ENCODE peak calls at places on chromosomes 6 and 20, in six cellular contexts. C is IMR-90, F is H1, N is neuronal stem cell, G is H9, Y is mesenchymal stem cell. S is an unnamed sample.

GRCh38 chr20:44204156-44204831 is 6.3 kb downstream of the OSER1 start:
- DNase-seq in C (peak), G (no peak), F (no peak), Y (peak), N (no peak), S (peak)

GRCh38 chr6:22804620-22805271 is 235.4 kb downstream of the HDGFL1 start:
- DNase-seq in Y (peak), N (no peak), G (no peak), C (no peak), F (no peak), S (no peak)

GRCh38 chr20:53829706-53830521 is 236.3 kb upstream of the ZNF217 start:
- DNase-seq in F (no peak), Y (peak), G (no peak), C (peak), N (no peak), S (no peak)

GRCh38 chr6:5996701-5997419 is 9.9 kb downstream of the NRN1 start:
- DNase-seq in G (peak), Y (no peak), N (no peak), F (no peak), C (peak), S (peak)

GRCh38 chr6:35302604-35303218 is 5.1 kb downstream of the DEF6 start:
- DNase-seq in F (no peak), N (no peak), Y (peak), G (peak), C (peak), S (no peak)

GRCh38 chr6:5053038-5053437 is 32.1 kb upstream of the PPP1R3G start:
- DNase-seq in N (no peak), C (peak), F (no peak), G (no peak), Y (peak), S (no peak)

GRCh38 chr20:47304287-47304686 is 52.2 kb downstream of the ZMYND8 start:
- DNase-seq in C (peak), N (no peak), Y (peak), F (no peak), G (no peak), S (no peak)

GRCh38 chr20:19757487-19757972 is 528 bp upstream of the RIN2 start:
- DNase-seq in G (peak), C (peak), Y (peak), F (no peak), N (peak), S (peak)

GRCh38 chr20:54346269-54346668 is 129.1 kb upstream of the DOK5 start:
- DNase-seq in Y (no peak), N (no peak), C (no peak), G (no peak), F (no peak), S (no peak)

GRCh38 chr20:19121463-19121862 is 91.0 kb upstream of the SLC24A3 start:
- DNase-seq in Y (no peak), N (no peak), F (no peak), C (no peak), G (no peak), S (peak)

GRCh38 chr20:60062431-60063336 is 104.5 kb downstream of the CDH26 start:
- DNase-seq in Y (peak), N (no peak), F (no peak), C (peak), G (peak), S (no peak)

GRCh38 chr6:154974485-154975149 is 20.5 kb upstream of the TIAM2 start:
- DNase-seq in C (no peak), N (no peak), F (no peak), G (peak), Y (no peak), S (no peak)

GRCh38 chr20:50517817-50518154 is 7.6 kb downstream of the PTPN1 start:
- DNase-seq in G (no peak), N (no peak), F (no peak), C (no peak), Y (no peak), S (no peak)

GRCh38 chr20:14127831-14128230 is 132.5 kb downstream of the MACROD2 start:
- DNase-seq in F (no peak), N (no peak), Y (no peak), G (no peak), C (no peak), S (no peak)

GRCh38 chr6:37221585-37222124 is 35.9 kb upstream of the TBC1D22B start:
- DNase-seq in C (no peak), F (no peak), Y (no peak), N (no peak), G (no peak), S (no peak)

GRCh38 chr20:7817286-7817685 is 123.0 kb downstream of the HAO1 start:
- DNase-seq in Y (no peak), F (no peak), N (no peak), C (no peak), G (no peak), S (no peak)

GRCh38 chr6:120826253-120826652 is 508.0 kb downstream of the TBC1D32 start:
- DNase-seq in G (peak), Y (peak), N (peak), F (no peak), C (no peak), S (peak)

GRCh38 chr6:134477991-134478635 is 160.2 kb upstream of the SGK1 start:
- DNase-seq in C (peak), G (no peak), N (no peak), F (no peak), Y (no peak), S (no peak)

GRCh38 chr6:21501815-21502214 is 91.7 kb upstream of the SOX4 start:
- DNase-seq in N (no peak), G (no peak), Y (no peak), F (no peak), C (no peak), S (no peak)

GRCh38 chr6:106084106-106084963 is 1.8 kb upstream of the PRDM1 start:
- DNase-seq in Y (peak), C (peak), G (peak), F (peak), N (no peak), S (peak)

GRCh38 chr6:159117031-159117430 is 52.2 kb upstream of the FNDC1 start:
- DNase-seq in C (peak), G (no peak), Y (no peak), F (no peak), N (no peak), S (peak)

GRCh38 chr6:12962995-12963394 is 246.4 kb downstream of the PHACTR1 start:
- DNase-seq in N (no peak), F (no peak), Y (no peak), C (no peak), G (no peak), S (no peak)

GRCh38 chr6:105810105-105810921 is 275.8 kb upstream of the PRDM1 start:
- DNase-seq in C (peak), F (no peak), Y (peak), G (no peak), N (no peak), S (no peak)

GRCh38 chr6:168035098-168035660 is 37.7 kb downstream of the KIF25 start:
- DNase-seq in F (peak), C (peak), G (peak), N (no peak), Y (peak), S (peak)

GRCh38 chr20:41862023-41862422 is 243.8 kb upstream of the CHD6 start:
- DNase-seq in G (peak), N (peak), C (no peak), Y (no peak), F (no peak), S (no peak)

GRCh38 chr20:35690265-35690664 is 8.9 kb downstream of the NFS1 start:
- DNase-seq in F (no peak), N (no peak), Y (no peak), C (no peak), G (no peak), S (no peak)

GRCh38 chr20:39248851-39249485 is 286.8 kb downstream of the DHX35 start:
- DNase-seq in G (no peak), C (no peak), Y (no peak), N (no peak), F (no peak), S (no peak)

GRCh38 chr6:41209547-41209951 is 8.6 kb upstream of the TREML2 start:
- DNase-seq in G (no peak), F (no peak), Y (no peak), C (no peak), N (no peak), S (no peak)

GRCh38 chr6:158684311-158684710 is 34.5 kb downstream of the SYTL3 start:
- DNase-seq in G (no peak), Y (no peak), F (no peak), C (no peak), N (no peak), S (no peak)

GRCh38 chr6:97774973-97775372 is 492.0 kb upstream of the MMS22L start:
- DNase-seq in Y (no peak), C (no peak), F (no peak), N (no peak), G (no peak), S (no peak)

GRCh38 chr20:32189691-32190607 is 17.6 kb downstream of the PLAGL2 start:
- DNase-seq in Y (peak), G (peak), F (no peak), N (peak), C (peak), S (no peak)

GRCh38 chr6:94680672-94681212 is 896.6 kb upstream of the MANEA start:
- DNase-seq in F (no peak), Y (no peak), G (no peak), C (no peak), N (no peak), S (no peak)

GRCh38 chr20:17394411-17394810 is 136.8 kb downstream of the BFSP1 start:
- DNase-seq in N (no peak), G (no peak), F (no peak), Y (no peak), C (no peak), S (no peak)

GRCh38 chr6:298233-299049 is 6.2 kb downstream of the DUSP22 start:
- DNase-seq in F (no peak), Y (peak), G (no peak), N (no peak), C (no peak), S (no peak)

GRCh38 chr6:81561071-81561564 is 191.4 kb downstream of the TENT5A start:
- DNase-seq in C (peak), F (no peak), Y (no peak), N (peak), G (no peak), S (no peak)

GRCh38 chr20:19074828-19075516 is 137.5 kb upstream of the SLC24A3 start:
- DNase-seq in Y (no peak), C (no peak), F (no peak), N (no peak), G (no peak), S (peak)

GRCh38 chr6:36596359-36596758 is 2.2 kb downstream of the SRSF3 start:
- DNase-seq in Y (no peak), C (no peak), G (no peak), N (no peak), F (no peak), S (no peak)

GRCh38 chr6:116931456-116931855 is 54.4 kb downstream of the RFX6 start:
- DNase-seq in N (no peak), Y (no peak), G (no peak), C (no peak), F (no peak), S (no peak)

GRCh38 chr6:116932496-116932895 is 55.5 kb downstream of the RFX6 start:
- DNase-seq in C (no peak), Y (no peak), F (no peak), G (no peak), N (no peak), S (no peak)

GRCh38 chr6:116925088-116925794 is 48.2 kb downstream of the RFX6 start:
- DNase-seq in Y (no peak), N (no peak), C (no peak), F (no peak), G (no peak), S (no peak)

GRCh38 chr6:116929825-116930224 is 52.8 kb downstream of the RFX6 start:
- DNase-seq in C (no peak), G (no peak), Y (no peak), N (no peak), F (no peak), S (no peak)

GRCh38 chr6:116928667-116929066 is 51.6 kb downstream of the RFX6 start:
- DNase-seq in G (no peak), N (no peak), Y (no peak), F (no peak), C (no peak), S (no peak)
- H2AFZ ChIP-seq in G (no peak), N (no peak), Y (no peak), F (peak), C (no peak), S (no peak)

GRCh38 chr6:125363360-125364121 is 61.8 kb upstream of the HDDC2 start:
- DNase-seq in C (peak), N (peak), F (peak), Y (peak), G (peak), S (peak)
- H3K4ac ChIP-seq in C (no peak), N (no peak), F (no peak), Y (peak), G (no peak), S (peak)

GRCh38 chr6:110357298-110357695 is 852 bp downstream of the METTL24 start:
- DNase-seq in N (no peak), G (no peak), C (no peak), Y (no peak), F (no peak), S (no peak)
- H3K27ac ChIP-seq in N (no peak), G (no peak), C (no peak), Y (no peak), F (no peak), S (peak)

GRCh38 chr6:108403260-108403659 is 108.4 kb downstream of the AFG1L start:
- DNase-seq in G (no peak), N (no peak), F (no peak), Y (no peak), C (no peak), S (no peak)

GRCh38 chr6:108408861-108409260 is 114.0 kb downstream of the AFG1L start:
- DNase-seq in N (no peak), Y (no peak), G (no peak), C (no peak), F (no peak), S (no peak)

GRCh38 chr6:108406943-108407342 is 112.1 kb downstream of the AFG1L start:
- DNase-seq in Y (no peak), G (no peak), N (no peak), F (no peak), C (no peak), S (peak)

GRCh38 chr6:108407952-108408351 is 113.1 kb downstream of the AFG1L start:
- DNase-seq in F (no peak), Y (no peak), G (no peak), C (no peak), N (no peak), S (no peak)

GRCh38 chr6:108408453-108408852 is 113.6 kb downstream of the AFG1L start:
- DNase-seq in C (peak), F (no peak), G (no peak), Y (peak), N (no peak), S (peak)
- H2AFZ ChIP-seq in C (no peak), F (no peak), G (no peak), Y (no peak), N (no peak), S (no peak)

GRCh38 chr6:3229566-3230274 is 2.3 kb upstream of the TUBB2B start:
- DNase-seq in Y (no peak), G (peak), C (no peak), F (no peak), N (peak), S (no peak)

GRCh38 chr6:3227363-3228045 is at the start of gene TUBB2B:
- DNase-seq in F (no peak), G (peak), N (peak), C (peak), Y (peak), S (peak)

GRCh38 chr6:3230275-3231212 is 3.1 kb upstream of the TUBB2B start:
- DNase-seq in N (peak), Y (peak), F (no peak), C (peak), G (peak), S (no peak)

GRCh38 chr6:3228046-3228671 is 706 bp upstream of the TUBB2B start:
- DNase-seq in N (peak), C (no peak), F (no peak), Y (no peak), G (peak), S (no peak)

DNA sequence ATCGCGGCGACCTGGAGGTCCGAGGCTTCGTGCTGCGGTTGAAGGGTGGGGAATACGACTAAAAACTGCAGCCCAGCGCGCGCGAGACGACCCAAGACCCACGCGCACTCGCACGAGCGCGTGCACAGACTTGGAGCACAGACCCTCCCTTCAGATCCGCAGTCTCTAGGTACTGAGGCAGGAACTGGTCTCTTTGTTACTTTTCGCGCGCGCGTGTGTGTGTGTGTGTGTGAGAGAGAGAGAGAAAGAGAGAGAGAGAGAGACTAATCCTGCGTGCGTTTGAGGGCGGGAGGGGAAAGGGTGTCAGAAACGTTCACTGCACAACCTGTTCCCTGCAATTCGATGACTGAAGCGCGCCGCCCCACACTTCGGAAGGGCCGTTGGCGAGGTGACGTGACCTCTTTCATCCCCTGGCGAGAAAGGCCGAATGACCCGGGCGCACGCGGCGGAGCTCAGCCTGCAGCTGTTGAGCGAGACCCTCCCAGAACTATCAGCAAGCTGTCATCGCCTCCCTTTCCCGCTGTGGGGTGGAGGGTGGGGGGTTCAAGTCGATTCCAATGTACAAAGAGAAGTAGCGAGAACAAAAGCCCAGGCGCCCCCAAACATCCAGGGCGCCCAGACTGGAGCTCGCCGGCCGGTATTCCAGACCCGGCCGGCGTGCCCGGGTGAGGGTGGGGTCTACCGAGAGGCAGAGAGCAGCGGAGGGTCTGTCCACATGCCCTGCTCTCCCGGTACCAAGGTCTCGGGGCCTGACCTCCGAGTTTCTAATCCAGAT is 1.5 kb upstream of the TUBB2B start:
- DNase-seq in C (no peak), F (no peak), G (peak), Y (peak), N (peak), S (peak)
- H3K4ac ChIP-seq in C (no peak), F (no peak), G (no peak), Y (no peak), N (peak), S (no peak)

DNA sequence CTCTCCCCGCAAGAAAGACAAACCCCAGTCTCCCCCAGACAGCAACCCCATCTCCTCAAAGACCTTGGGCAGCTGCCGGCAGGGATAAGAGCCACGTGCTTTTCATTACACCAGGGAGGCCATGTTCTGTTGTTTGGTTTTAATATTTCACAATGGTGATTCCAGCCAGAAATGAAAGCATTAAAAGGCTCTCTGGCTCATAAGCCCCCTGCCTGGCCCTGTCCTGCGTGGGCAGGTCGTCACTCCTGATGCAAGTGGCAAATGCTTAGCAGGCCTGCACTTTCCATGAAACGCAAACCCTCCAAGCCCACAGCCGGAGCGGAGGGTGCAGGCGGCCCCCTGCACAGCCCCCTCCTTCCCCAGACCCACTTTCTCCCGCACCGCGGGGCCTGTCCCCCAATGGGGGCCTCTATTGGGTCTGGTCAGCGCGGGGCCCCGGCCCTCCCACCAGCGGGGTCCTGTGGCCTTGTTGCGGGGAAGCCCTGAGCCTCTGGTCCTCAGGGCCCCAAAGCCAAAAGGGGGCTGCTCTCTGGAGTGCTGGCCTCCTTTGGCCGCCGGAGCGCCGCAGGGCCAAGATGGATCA is 77.2 kb downstream of the TMEM242 start:
- DNase-seq in G (no peak), C (no peak), Y (no peak), N (no peak), F (no peak), S (no peak)
- H3K27ac ChIP-seq in G (no peak), C (no peak), Y (no peak), N (no peak), F (no peak), S (no peak)

S was measured in trophoblast cell.